ENCODE peak calls at places on chromosomes 11 and 22, in six cellular contexts. One of them, this sample, is unnamed.

GRCh38 chr22:19806213-19807160 is 45.9 kb downstream of the TBX1 start:
- DNase-seq in prostate gland: peak
- DNase-seq in body of pancreas: no peak
- DNase-seq in A549: peak
- DNase-seq in esophagus muscularis mucosa: no peak
- DNase-seq in ovary: peak
- DNase-seq in this sample: no peak

GRCh38 chr22:26916236-26916635 is 258.8 kb downstream of the MIAT start:
- DNase-seq in esophagus muscularis mucosa: no peak
- DNase-seq in ovary: no peak
- DNase-seq in A549: no peak
- DNase-seq in body of pancreas: no peak
- DNase-seq in prostate gland: no peak
- DNase-seq in this sample: no peak

GRCh38 chr11:36450391-36450714 is 59.7 kb downstream of the TRAF6 start:
- DNase-seq in esophagus muscularis mucosa: no peak
- DNase-seq in body of pancreas: no peak
- DNase-seq in A549: no peak
- DNase-seq in prostate gland: no peak
- DNase-seq in ovary: no peak
- DNase-seq in this sample: no peak

GRCh38 chr11:63862923-63863322 is 24.0 kb downstream of the MARK2 start:
- DNase-seq in ovary: no peak
- DNase-seq in esophagus muscularis mucosa: no peak
- DNase-seq in prostate gland: no peak
- DNase-seq in body of pancreas: peak
- DNase-seq in A549: no peak
- DNase-seq in this sample: no peak

GRCh38 chr11:120709808-120710207 is 198.3 kb downstream of the GRIK4 start:
- DNase-seq in A549: no peak
- DNase-seq in esophagus muscularis mucosa: no peak
- DNase-seq in body of pancreas: no peak
- DNase-seq in prostate gland: no peak
- DNase-seq in ovary: no peak
- DNase-seq in this sample: no peak

GRCh38 chr22:45124176-45124857 is 39.4 kb upstream of the NUP50 start:
- DNase-seq in prostate gland: no peak
- DNase-seq in esophagus muscularis mucosa: no peak
- DNase-seq in A549: no peak
- DNase-seq in body of pancreas: no peak
- DNase-seq in ovary: no peak
- DNase-seq in this sample: no peak

GRCh38 chr11:22349446-22349845 is 11.3 kb downstream of the SLC17A6 start:
- DNase-seq in ovary: no peak
- DNase-seq in prostate gland: no peak
- DNase-seq in esophagus muscularis mucosa: no peak
- DNase-seq in A549: no peak
- DNase-seq in body of pancreas: no peak
- DNase-seq in this sample: no peak

GRCh38 chr11:43947003-43947500 is 4.6 kb downstream of the C11orf96 start:
- DNase-seq in A549: no peak
- DNase-seq in prostate gland: no peak
- DNase-seq in esophagus muscularis mucosa: no peak
- DNase-seq in body of pancreas: no peak
- DNase-seq in ovary: peak
- DNase-seq in this sample: no peak

GRCh38 chr11:255176-255575 is 18.4 kb downstream of the PSMD13 start:
- DNase-seq in prostate gland: no peak
- DNase-seq in body of pancreas: no peak
- DNase-seq in esophagus muscularis mucosa: no peak
- DNase-seq in A549: no peak
- DNase-seq in ovary: no peak
- DNase-seq in this sample: no peak

GRCh38 chr11:1272531-1272930 is 36.9 kb downstream of the TOLLIP start:
- DNase-seq in body of pancreas: no peak
- DNase-seq in prostate gland: no peak
- DNase-seq in A549: no peak
- DNase-seq in esophagus muscularis mucosa: no peak
- DNase-seq in ovary: no peak
- DNase-seq in this sample: no peak

GRCh38 chr11:16814410-16815046 is 76.1 kb downstream of the C11orf58 start:
- DNase-seq in prostate gland: no peak
- DNase-seq in body of pancreas: no peak
- DNase-seq in esophagus muscularis mucosa: no peak
- DNase-seq in ovary: no peak
- DNase-seq in A549: no peak
- DNase-seq in this sample: no peak

GRCh38 chr11:37946155-37946766 is 1348.2 kb upstream of the RAG2 start:
- DNase-seq in A549: no peak
- DNase-seq in prostate gland: no peak
- DNase-seq in ovary: no peak
- DNase-seq in body of pancreas: peak
- DNase-seq in esophagus muscularis mucosa: no peak
- DNase-seq in this sample: no peak

GRCh38 chr11:130634981-130635473 is 186.6 kb downstream of the ADAMTS15 start:
- DNase-seq in esophagus muscularis mucosa: no peak
- DNase-seq in prostate gland: no peak
- DNase-seq in ovary: no peak
- DNase-seq in body of pancreas: no peak
- DNase-seq in A549: no peak
- DNase-seq in this sample: no peak

GRCh38 chr11:30585892-30586250 is 282 bp downstream of the MPPED2 start:
- DNase-seq in A549: no peak
- DNase-seq in prostate gland: peak
- DNase-seq in esophagus muscularis mucosa: no peak
- DNase-seq in body of pancreas: peak
- DNase-seq in ovary: peak
- DNase-seq in this sample: no peak

GRCh38 chr11:34466802-34467488 is 28.2 kb downstream of the CAT start:
- DNase-seq in esophagus muscularis mucosa: no peak
- DNase-seq in A549: no peak
- DNase-seq in ovary: no peak
- DNase-seq in prostate gland: no peak
- DNase-seq in body of pancreas: no peak
- DNase-seq in this sample: no peak

GRCh38 chr11:117075186-117075585 is 23.0 kb downstream of the SIK3 start:
- DNase-seq in body of pancreas: no peak
- DNase-seq in ovary: no peak
- DNase-seq in prostate gland: no peak
- DNase-seq in A549: no peak
- DNase-seq in esophagus muscularis mucosa: no peak
- DNase-seq in this sample: no peak

GRCh38 chr11:2744166-2744565 is 44.4 kb upstream of the KCNQ1OT1 start:
- DNase-seq in ovary: peak
- DNase-seq in prostate gland: no peak
- DNase-seq in A549: no peak
- DNase-seq in body of pancreas: no peak
- DNase-seq in esophagus muscularis mucosa: no peak
- DNase-seq in this sample: no peak

GRCh38 chr11:134266841-134267251 is 9.3 kb upstream of the GLB1L3 start:
- DNase-seq in A549: no peak
- DNase-seq in ovary: no peak
- DNase-seq in esophagus muscularis mucosa: no peak
- DNase-seq in body of pancreas: no peak
- DNase-seq in prostate gland: peak
- DNase-seq in this sample: no peak

GRCh38 chr11:30016588-30017363 is at the start of gene KCNA4:
- DNase-seq in esophagus muscularis mucosa: no peak
- DNase-seq in ovary: no peak
- DNase-seq in A549: peak
- DNase-seq in prostate gland: no peak
- DNase-seq in body of pancreas: peak
- DNase-seq in this sample: no peak

GRCh38 chr22:32475428-32476010 is 908 bp downstream of the FBXO7 start:
- DNase-seq in A549: no peak
- DNase-seq in prostate gland: peak
- DNase-seq in body of pancreas: peak
- DNase-seq in ovary: peak
- DNase-seq in esophagus muscularis mucosa: no peak
- DNase-seq in this sample: no peak

DNA sequence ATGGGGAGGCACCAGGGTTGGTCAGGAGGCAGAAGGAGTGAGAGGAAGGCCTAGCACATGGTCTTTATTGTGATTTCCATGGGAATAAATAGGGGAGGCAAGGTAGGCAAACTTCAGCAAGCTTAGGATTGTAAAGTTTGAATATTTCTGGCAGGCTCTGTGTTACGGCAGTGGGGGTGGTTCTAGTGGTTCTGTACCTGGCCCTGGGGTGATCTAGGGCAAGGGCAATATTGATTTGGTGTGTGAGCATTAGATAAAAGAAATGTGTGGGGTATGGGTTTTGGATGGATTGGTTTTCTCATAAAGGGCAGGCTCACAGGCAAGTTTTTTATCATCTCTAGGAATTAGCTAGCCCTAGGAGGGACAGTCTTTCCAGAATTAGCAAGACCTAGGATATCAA is 584.0 kb downstream of the OPCML start:
- DNase-seq in prostate gland: no peak
- DNase-seq in ovary: no peak
- DNase-seq in A549: no peak
- DNase-seq in body of pancreas: no peak
- DNase-seq in esophagus muscularis mucosa: no peak
- DNase-seq in this sample: no peak
- TF ChIP-seq POLR2A in prostate gland: no peak
- TF ChIP-seq POLR2A in ovary: no peak
- TF ChIP-seq POLR2A in A549: no peak
- TF ChIP-seq POLR2A in body of pancreas: no peak
- TF ChIP-seq POLR2A in esophagus muscularis mucosa: no peak
- TF ChIP-seq POLR2A in this sample: no peak

DNA sequence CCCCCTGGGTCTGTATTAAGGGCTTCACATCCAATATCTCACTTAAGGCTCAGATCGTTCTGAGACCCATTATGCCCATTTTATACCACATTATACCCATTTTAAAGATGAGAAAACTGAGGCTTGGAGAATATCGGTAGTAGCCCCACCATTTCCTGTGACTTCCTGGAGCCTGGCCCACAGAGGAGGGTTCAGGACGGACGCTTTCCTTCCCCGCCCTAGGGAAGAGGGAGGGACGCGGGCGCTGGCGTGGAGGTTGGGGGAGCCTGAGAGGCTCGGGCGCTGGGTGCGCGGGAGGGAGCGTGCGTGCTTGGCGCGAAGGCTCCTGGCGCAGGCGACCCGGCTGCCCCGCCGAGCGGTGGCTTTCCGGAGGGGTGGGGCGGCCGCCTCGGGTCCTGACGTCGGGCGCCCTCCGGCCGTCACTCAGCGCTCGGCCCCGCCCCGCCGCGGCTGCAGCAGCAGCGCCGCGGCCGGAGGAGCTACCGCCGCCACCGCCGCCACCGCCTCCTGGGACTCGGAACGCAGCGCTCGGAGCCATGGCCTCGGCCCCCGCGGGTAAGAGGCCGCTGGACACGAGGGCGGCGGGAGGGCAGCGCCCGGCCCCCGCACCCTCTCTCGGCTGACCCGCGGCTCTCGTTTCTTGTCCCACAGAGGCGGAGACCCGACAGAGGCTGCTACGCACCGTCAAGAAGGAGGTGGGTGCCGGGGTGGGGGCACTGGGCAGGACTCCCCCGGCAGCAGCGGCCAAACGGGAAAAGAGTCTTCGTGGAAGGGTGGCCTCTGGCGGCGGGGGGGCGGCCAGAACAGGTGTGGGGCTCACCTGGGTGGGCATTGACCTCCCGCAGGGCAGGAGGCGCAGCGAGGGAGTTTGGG is at the start of gene SGSM1:
- DNase-seq in ovary: peak
- DNase-seq in body of pancreas: peak
- DNase-seq in A549: peak
- DNase-seq in esophagus muscularis mucosa: no peak
- DNase-seq in prostate gland: peak
- DNase-seq in this sample: peak
- TF ChIP-seq POLR2A in ovary: peak
- TF ChIP-seq POLR2A in body of pancreas: peak
- TF ChIP-seq POLR2A in A549: peak
- TF ChIP-seq POLR2A in esophagus muscularis mucosa: no peak
- TF ChIP-seq POLR2A in prostate gland: peak
- TF ChIP-seq POLR2A in this sample: no peak

GRCh38 chr11:67420147-67420645 is 4.7 kb downstream of the CARNS1 start:
- DNase-seq in esophagus muscularis mucosa: no peak
- DNase-seq in A549: no peak
- DNase-seq in prostate gland: no peak
- DNase-seq in body of pancreas: no peak
- DNase-seq in ovary: no peak
- DNase-seq in this sample: no peak

GRCh38 chr11:67421421-67422031 is 6.0 kb downstream of the CARNS1 start:
- DNase-seq in A549: peak
- DNase-seq in prostate gland: no peak
- DNase-seq in body of pancreas: no peak
- DNase-seq in esophagus muscularis mucosa: no peak
- DNase-seq in ovary: no peak
- DNase-seq in this sample: no peak

GRCh38 chr11:67422894-67423293 is 5.4 kb upstream of the RPS6KB2 start:
- DNase-seq in ovary: no peak
- DNase-seq in prostate gland: no peak
- DNase-seq in A549: no peak
- DNase-seq in body of pancreas: no peak
- DNase-seq in esophagus muscularis mucosa: no peak
- DNase-seq in this sample: no peak

GRCh38 chr11:67419330-67420049 is 4.0 kb downstream of the CARNS1 start:
- DNase-seq in body of pancreas: no peak
- DNase-seq in ovary: no peak
- DNase-seq in esophagus muscularis mucosa: no peak
- DNase-seq in A549: no peak
- DNase-seq in prostate gland: no peak
- DNase-seq in this sample: no peak

DNA sequence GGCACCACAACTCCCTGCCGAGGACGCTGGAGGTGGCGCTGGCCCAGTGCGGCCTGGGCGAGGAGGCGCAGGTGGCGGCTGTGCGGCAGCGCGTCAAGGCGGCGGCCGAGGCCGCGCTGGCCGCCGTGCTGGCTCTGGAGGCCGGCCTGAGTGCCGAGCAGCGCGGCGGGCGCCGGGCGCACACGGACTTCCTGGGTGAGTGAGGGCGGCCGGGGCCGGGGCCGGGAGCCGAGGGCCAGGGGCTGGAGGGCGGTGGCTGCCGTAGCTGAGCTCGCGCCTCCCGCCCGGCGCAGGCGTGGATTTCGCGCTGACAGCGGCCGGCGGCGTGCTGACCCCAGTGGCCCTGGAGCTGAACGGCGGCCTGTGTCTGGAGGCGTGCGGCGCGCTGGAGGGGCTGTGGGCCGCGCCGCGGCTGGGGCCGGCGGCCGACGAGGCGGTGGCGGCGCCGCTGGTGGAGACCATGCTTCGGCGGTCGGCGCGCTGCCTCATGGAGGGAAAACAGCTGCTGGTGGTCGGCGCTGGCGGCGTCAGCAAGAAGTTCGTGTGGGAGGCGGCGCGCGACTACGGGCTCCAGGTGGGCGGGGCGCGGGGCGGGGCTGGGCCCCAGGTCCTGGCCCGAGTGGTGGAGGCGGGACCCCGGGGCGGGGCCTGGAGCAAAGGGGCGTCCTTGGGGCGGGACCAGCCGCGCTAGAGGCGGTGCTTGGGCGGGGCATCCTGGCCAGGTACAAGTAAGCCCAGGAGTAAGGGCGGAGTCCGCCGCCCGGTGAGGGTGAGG is 5.4 kb downstream of the CARNS1 start:
- DNase-seq in body of pancreas: peak
- DNase-seq in A549: peak
- DNase-seq in ovary: peak
- DNase-seq in prostate gland: peak
- DNase-seq in esophagus muscularis mucosa: peak
- DNase-seq in this sample: peak
- TF ChIP-seq POLR2A in body of pancreas: no peak
- TF ChIP-seq POLR2A in A549: peak
- TF ChIP-seq POLR2A in ovary: peak
- TF ChIP-seq POLR2A in prostate gland: peak
- TF ChIP-seq POLR2A in esophagus muscularis mucosa: no peak
- TF ChIP-seq POLR2A in this sample: no peak

GRCh38 chr11:64996710-64997380 is at the start of gene BATF2:
- DNase-seq in ovary: peak
- DNase-seq in esophagus muscularis mucosa: peak
- DNase-seq in body of pancreas: peak
- DNase-seq in A549: peak
- DNase-seq in prostate gland: peak
- DNase-seq in this sample: peak
- TF ChIP-seq POLR2A in ovary: no peak
- TF ChIP-seq POLR2A in esophagus muscularis mucosa: no peak
- TF ChIP-seq POLR2A in body of pancreas: peak
- TF ChIP-seq POLR2A in A549: no peak
- TF ChIP-seq POLR2A in prostate gland: peak
- TF ChIP-seq POLR2A in this sample: no peak